ENCODE peak calls at places on chromosome X, in six cellular contexts. G is mesenchymal stem cell; M is NAMALWA; D is CD4-positive, alpha-beta memory T cell; C is T-helper 17 cell; J is NCI-H1092 treated with DMSO at 0.1 percent for 48 hours. X is an unnamed sample.

GRCh38 chrX:109472939-109473713 is 8.8 kb downstream of the GUCY2F start:
- DNase-seq in G (no peak), M (peak), J (no peak), C (no peak), D (no peak), X (peak)

GRCh38 chrX:920234-920799 is 289.7 kb downstream of the SHOX start:
- DNase-seq in J (no peak), G (no peak), D (no peak), C (no peak), M (no peak), X (peak)

GRCh38 chrX:31036895-31037294 is 34.9 kb downstream of the FTHL17 start:
- DNase-seq in M (peak), C (no peak), J (peak), D (no peak), G (peak), X (peak)

GRCh38 chrX:105211051-105211575 is 9.4 kb downstream of the TEX13A start:
- DNase-seq in M (no peak), C (no peak), D (no peak), G (no peak), J (no peak), X (no peak)

GRCh38 chrX:57227691-57228090 is 58.8 kb upstream of the FAAH2 start:
- DNase-seq in M (no peak), D (no peak), G (no peak), J (no peak), C (no peak), X (no peak)

GRCh38 chrX:53072418-53073114 is 9.6 kb upstream of the TSPYL2 start:
- DNase-seq in D (no peak), J (peak), C (no peak), G (no peak), M (peak), X (peak)

GRCh38 chrX:101078716-101079115 is at the start of gene TMEM35A:
- DNase-seq in J (peak), C (no peak), G (peak), M (no peak), D (no peak), X (no peak)

GRCh38 chrX:33324099-33324498 is 112.8 kb upstream of the DMD start:
- DNase-seq in M (peak), D (no peak), C (no peak), J (no peak), G (no peak), X (no peak)

GRCh38 chrX:10677490-10677889 is 57.1 kb upstream of the MID1 start:
- DNase-seq in D (no peak), J (peak), G (no peak), M (no peak), C (no peak), X (no peak)

GRCh38 chrX:104319346-104319745 is 64.6 kb upstream of the ESX1 start:
- DNase-seq in J (no peak), C (no peak), G (no peak), M (no peak), D (no peak), X (no peak)

GRCh38 chrX:70960728-70961127 is 29.8 kb upstream of the SLC7A3 start:
- DNase-seq in M (peak), C (no peak), J (peak), D (no peak), G (no peak), X (peak)

GRCh38 chrX:40291553-40291952 is 193.8 kb upstream of the BCOR start:
- DNase-seq in D (no peak), J (no peak), C (no peak), M (no peak), G (no peak), X (no peak)

GRCh38 chrX:68440940-68441339 is 7.6 kb upstream of the OPHN1 start:
- DNase-seq in M (no peak), C (no peak), J (peak), G (peak), D (no peak), X (no peak)

GRCh38 chrX:43973249-43973672 is at the start of gene NDP:
- DNase-seq in C (no peak), J (peak), G (no peak), D (no peak), M (no peak), X (no peak)

GRCh38 chrX:12263211-12263610 is 124.9 kb downstream of the FRMPD4 start:
- DNase-seq in M (no peak), G (no peak), D (no peak), C (no peak), J (no peak), X (no peak)

GRCh38 chrX:134599173-134599914 is 58.9 kb downstream of the PLAC1 start:
- DNase-seq in J (no peak), G (peak), D (no peak), C (no peak), M (no peak), X (no peak)

GRCh38 chrX:151006410-151007109 is 23.4 kb downstream of the HMGB3 start:
- DNase-seq in C (no peak), G (no peak), M (no peak), D (no peak), J (no peak), X (no peak)

GRCh38 chrX:121876316-121876715 is 828.9 kb downstream of the GLUD2 start:
- DNase-seq in J (no peak), C (no peak), G (no peak), D (no peak), M (no peak), X (no peak)

GRCh38 chrX:134743121-134743520 is 84.8 kb upstream of the PLAC1 start:
- DNase-seq in C (no peak), D (no peak), G (no peak), J (no peak), M (no peak), X (no peak)

GRCh38 chrX:133657455-133657854 is 242.2 kb upstream of the GPC4 start:
- DNase-seq in G (no peak), D (no peak), M (no peak), C (no peak), J (no peak), X (no peak)

GRCh38 chrX:134026732-134027311 is 41.4 kb upstream of the GPC3 start:
- DNase-seq in D (no peak), J (peak), M (no peak), G (peak), C (no peak), X (peak)

GRCh38 chrX:127305013-127305412 is 485.5 kb downstream of the PRR32 start:
- DNase-seq in M (no peak), C (no peak), G (no peak), J (no peak), D (no peak), X (no peak)

GRCh38 chrX:107714196-107714811 is 61.3 kb downstream of the TSC22D3 start:
- DNase-seq in G (peak), C (no peak), D (peak), J (no peak), M (no peak), X (no peak)

GRCh38 chrX:39808471-39808917 is 289.3 kb downstream of the BCOR start:
- DNase-seq in C (no peak), D (no peak), J (no peak), G (peak), M (no peak), X (no peak)

GRCh38 chrX:119235872-119236598 is at the start of gene PGRMC1:
- DNase-seq in J (peak), D (peak), C (peak), G (peak), M (peak), X (peak)

GRCh38 chrX:18574591-18574990 is 97.3 kb downstream of the RS1 start:
- DNase-seq in C (no peak), J (no peak), G (peak), M (no peak), D (no peak), X (no peak)

X was measured in RPMI8226.